ENCODE peak calls at places on chromosomes 4 and X, in seven cellular contexts. W is NCI-H82; X is cardiac fibroblast; Q is thoracic aorta; O is left lobe of liver; S is caudate nucleus; P is stimulated activated CD4-positive, alpha-beta T cell treated with anti-CD3 and anti-CD28 coated beads, TNF-alpha, amount 100 ng/mL, for 4 hours. Y is an unnamed sample.

GRCh38 chr4:180828455-180829018 is 1414.7 kb upstream of the TENM3 start:
- DNase-seq in X (peak), W (peak), Q (no peak), O (no peak), P (no peak), S (peak), Y (peak)

GRCh38 chr4:7557447-7557846 is 122.7 kb upstream of the PSAPL1 start:
- DNase-seq in Q (no peak), X (peak), W (no peak), P (no peak), O (no peak), S (no peak), Y (peak)

GRCh38 chr4:1369091-1369450 is 22.1 kb downstream of the UVSSA start:
- DNase-seq in S (no peak), P (no peak), X (no peak), O (no peak), W (no peak), Q (no peak), Y (no peak)

GRCh38 chr4:10161840-10162239 is 45.2 kb upstream of the WDR1 start:
- DNase-seq in X (no peak), P (no peak), O (no peak), S (no peak), Q (no peak), W (no peak), Y (no peak)

GRCh38 chrX:102154218-102154860 is 1.4 kb downstream of the BEX5 start:
- DNase-seq in W (no peak), O (no peak), Q (no peak), X (no peak), P (no peak), S (no peak), Y (no peak)

GRCh38 chr4:10697071-10697470 is 12.5 kb upstream of the CLNK start:
- DNase-seq in X (no peak), W (no peak), O (no peak), P (no peak), S (no peak), Q (no peak), Y (no peak)

GRCh38 chr4:102578270-102578669 is 77.1 kb downstream of the NFKB1 start:
- DNase-seq in X (no peak), O (no peak), S (no peak), Q (no peak), P (no peak), W (no peak), Y (no peak)

GRCh38 chr4:177484613-177485021 is 42.4 kb upstream of the AGA start:
- DNase-seq in X (peak), P (no peak), W (peak), O (no peak), S (no peak), Q (no peak), Y (peak)

GRCh38 chr4:40719008-40719623 is 30.6 kb upstream of the NSUN7 start:
- DNase-seq in Q (no peak), O (no peak), P (no peak), S (no peak), X (peak), W (peak), Y (peak)

GRCh38 chr4:134126955-134127354 is 74.6 kb downstream of the PABPC4L start:
- DNase-seq in P (no peak), S (no peak), X (no peak), O (no peak), Q (no peak), W (no peak), Y (no peak)

GRCh38 chr4:3494501-3494900 is 31.4 kb downstream of the DOK7 start:
- DNase-seq in S (no peak), P (no peak), W (no peak), Q (no peak), X (peak), O (no peak), Y (peak)

GRCh38 chrX:33285550-33285949 is 74.2 kb upstream of the DMD start:
- DNase-seq in P (no peak), S (no peak), Q (no peak), X (no peak), W (no peak), O (no peak), Y (no peak)

GRCh38 chrX:33211356-33212254 is at the start of gene DMD:
- DNase-seq in P (no peak), S (peak), O (no peak), Q (peak), X (peak), W (no peak), Y (peak)

GRCh38 chr4:100795581-100795980 is 277.8 kb upstream of the EMCN start:
- DNase-seq in W (no peak), Q (no peak), P (no peak), S (no peak), O (no peak), X (no peak), Y (no peak)

GRCh38 chr4:55074386-55074785 is 51.0 kb downstream of the KDR start:
- DNase-seq in X (peak), S (no peak), W (no peak), P (no peak), O (no peak), Q (no peak), Y (peak)

GRCh38 chr4:30172416-30172815 is 547.8 kb upstream of the PCDH7 start:
- DNase-seq in X (no peak), O (no peak), P (no peak), Q (no peak), W (no peak), S (no peak), Y (no peak)

GRCh38 chrX:42070866-42071265 is 147.5 kb upstream of the CASK start:
- DNase-seq in P (no peak), O (no peak), X (no peak), W (no peak), S (no peak), Q (no peak), Y (no peak)

GRCh38 chr4:44157611-44158277 is 290.9 kb downstream of the KCTD8 start:
- DNase-seq in P (no peak), X (peak), S (no peak), O (no peak), W (no peak), Q (no peak), Y (peak)

GRCh38 chr4:40334591-40335507 is at the start of gene CHRNA9:
- DNase-seq in Q (no peak), O (no peak), X (no peak), S (no peak), P (no peak), W (peak), Y (peak)

GRCh38 chr4:150648123-150648522 is 66.2 kb downstream of the MAB21L2 start:
- DNase-seq in W (no peak), X (no peak), S (no peak), P (no peak), O (no peak), Q (no peak), Y (no peak)

GRCh38 chr4:145521282-145521681 is 39.6 kb downstream of the SMAD1 start:
- DNase-seq in P (no peak), Q (no peak), O (no peak), X (no peak), S (no peak), W (no peak), Y (no peak)

GRCh38 chrX:46547857-46548256 is 2.6 kb upstream of the ZNF674 start:
- DNase-seq in S (no peak), W (no peak), P (no peak), O (no peak), Q (no peak), X (peak), Y (peak)

GRCh38 chrX:106437407-106437806 is 174.4 kb upstream of the RADX start:
- DNase-seq in W (no peak), O (no peak), Q (no peak), P (no peak), X (no peak), S (peak), Y (no peak)

GRCh38 chrX:7027071-7027470 is 120.4 kb upstream of the STS start:
- DNase-seq in Q (no peak), S (no peak), O (peak), X (no peak), P (no peak), W (no peak), Y (no peak)

Y was measured in astrocyte of the hippocampus.